ENCODE peak calls at places on chromosomes 11 and 22, in eight cellular contexts. One of them, this sample, is unnamed. For H3K4me1, the result is how much of the 10 kb centered on the place peaks cover.

GRCh38 chr11:68259122-68259959 is 12.4 kb downstream of the C11orf24 start:
- DNase-seq in fibroblast of lung: no peak
- DNase-seq in Panc1: no peak
- DNase-seq in IMR-90: no peak
- DNase-seq in HCT116: no peak
- DNase-seq in body of pancreas: no peak
- DNase-seq in mammary epithelial cell: no peak
- DNase-seq in pancreas: no peak
- DNase-seq in this sample: no peak

GRCh38 chr11:116692318-116693106 is 80.3 kb downstream of the BUD13 start:
- DNase-seq in mammary epithelial cell: no peak
- DNase-seq in Panc1: no peak
- DNase-seq in HCT116: no peak
- DNase-seq in fibroblast of lung: no peak
- DNase-seq in body of pancreas: peak
- DNase-seq in pancreas: peak
- DNase-seq in IMR-90: no peak
- DNase-seq in this sample: no peak

GRCh38 chr11:61176446-61176845 is 15.2 kb upstream of the VPS37C start:
- DNase-seq in mammary epithelial cell: no peak
- DNase-seq in Panc1: no peak
- DNase-seq in fibroblast of lung: no peak
- DNase-seq in IMR-90: no peak
- DNase-seq in body of pancreas: no peak
- DNase-seq in HCT116: no peak
- DNase-seq in pancreas: no peak
- DNase-seq in this sample: no peak

GRCh38 chr22:31942091-31942490 is 2.2 kb upstream of the YWHAH start:
- DNase-seq in body of pancreas: no peak
- DNase-seq in IMR-90: no peak
- DNase-seq in pancreas: no peak
- DNase-seq in HCT116: no peak
- DNase-seq in fibroblast of lung: no peak
- DNase-seq in mammary epithelial cell: no peak
- DNase-seq in Panc1: no peak
- DNase-seq in this sample: no peak

GRCh38 chr11:27857014-27857413 is 156.8 kb upstream of the BDNF start:
- DNase-seq in HCT116: no peak
- DNase-seq in Panc1: no peak
- DNase-seq in pancreas: no peak
- DNase-seq in mammary epithelial cell: no peak
- DNase-seq in IMR-90: no peak
- DNase-seq in fibroblast of lung: no peak
- DNase-seq in body of pancreas: no peak
- DNase-seq in this sample: no peak

GRCh38 chr11:100841711-100842407 is 154.8 kb downstream of the ARHGAP42 start:
- DNase-seq in HCT116: no peak
- DNase-seq in IMR-90: no peak
- DNase-seq in fibroblast of lung: no peak
- DNase-seq in body of pancreas: no peak
- DNase-seq in pancreas: no peak
- DNase-seq in mammary epithelial cell: no peak
- DNase-seq in Panc1: no peak
- DNase-seq in this sample: no peak

GRCh38 chr22:30826670-30827355 is 132.1 kb downstream of the OSBP2 start:
- DNase-seq in body of pancreas: no peak
- DNase-seq in pancreas: no peak
- DNase-seq in Panc1: no peak
- DNase-seq in HCT116: no peak
- DNase-seq in IMR-90: no peak
- DNase-seq in mammary epithelial cell: no peak
- DNase-seq in fibroblast of lung: no peak
- DNase-seq in this sample: no peak

GRCh38 chr11:104442320-104442719 is 278.4 kb upstream of the PDGFD start:
- DNase-seq in Panc1: no peak
- DNase-seq in HCT116: no peak
- DNase-seq in pancreas: no peak
- DNase-seq in mammary epithelial cell: no peak
- DNase-seq in IMR-90: no peak
- DNase-seq in body of pancreas: no peak
- DNase-seq in fibroblast of lung: no peak
- DNase-seq in this sample: no peak

GRCh38 chr22:27151407-27151806 is 494.0 kb downstream of the MIAT start:
- DNase-seq in fibroblast of lung: no peak
- DNase-seq in body of pancreas: no peak
- DNase-seq in IMR-90: no peak
- DNase-seq in pancreas: no peak
- DNase-seq in HCT116: no peak
- DNase-seq in Panc1: no peak
- DNase-seq in mammary epithelial cell: no peak
- DNase-seq in this sample: no peak

GRCh38 chr11:292211-293121 is 3.5 kb downstream of the PGGHG start:
- DNase-seq in fibroblast of lung: no peak
- DNase-seq in pancreas: peak
- DNase-seq in IMR-90: no peak
- DNase-seq in mammary epithelial cell: no peak
- DNase-seq in Panc1: no peak
- DNase-seq in body of pancreas: peak
- DNase-seq in HCT116: no peak
- DNase-seq in this sample: no peak

GRCh38 chr11:636511-637332 is at the start of gene DRD4:
- DNase-seq in HCT116: no peak
- DNase-seq in mammary epithelial cell: no peak
- DNase-seq in pancreas: no peak
- DNase-seq in IMR-90: peak
- DNase-seq in fibroblast of lung: no peak
- DNase-seq in body of pancreas: no peak
- DNase-seq in Panc1: no peak
- DNase-seq in this sample: no peak

GRCh38 chr11:90332415-90332814 is 109.6 kb upstream of the CHORDC1 start:
- DNase-seq in body of pancreas: no peak
- DNase-seq in mammary epithelial cell: peak
- DNase-seq in IMR-90: no peak
- DNase-seq in pancreas: no peak
- DNase-seq in Panc1: no peak
- DNase-seq in HCT116: no peak
- DNase-seq in fibroblast of lung: no peak
- DNase-seq in this sample: no peak

GRCh38 chr22:28902490-28902889 is 19.1 kb downstream of the ZNRF3 start:
- DNase-seq in body of pancreas: no peak
- DNase-seq in pancreas: no peak
- DNase-seq in mammary epithelial cell: no peak
- DNase-seq in fibroblast of lung: no peak
- DNase-seq in Panc1: no peak
- DNase-seq in IMR-90: no peak
- DNase-seq in HCT116: no peak
- DNase-seq in this sample: no peak
- H3K4me1 ChIP-seq in body of pancreas: under half
- H3K4me1 ChIP-seq in pancreas: under half
- H3K4me1 ChIP-seq in mammary epithelial cell: half or more
- H3K4me1 ChIP-seq in fibroblast of lung: under half
- H3K4me1 ChIP-seq in Panc1: under half
- H3K4me1 ChIP-seq in IMR-90: under half
- H3K4me1 ChIP-seq in HCT116: under half
- H3K4me1 ChIP-seq in this sample: under half

DNA sequence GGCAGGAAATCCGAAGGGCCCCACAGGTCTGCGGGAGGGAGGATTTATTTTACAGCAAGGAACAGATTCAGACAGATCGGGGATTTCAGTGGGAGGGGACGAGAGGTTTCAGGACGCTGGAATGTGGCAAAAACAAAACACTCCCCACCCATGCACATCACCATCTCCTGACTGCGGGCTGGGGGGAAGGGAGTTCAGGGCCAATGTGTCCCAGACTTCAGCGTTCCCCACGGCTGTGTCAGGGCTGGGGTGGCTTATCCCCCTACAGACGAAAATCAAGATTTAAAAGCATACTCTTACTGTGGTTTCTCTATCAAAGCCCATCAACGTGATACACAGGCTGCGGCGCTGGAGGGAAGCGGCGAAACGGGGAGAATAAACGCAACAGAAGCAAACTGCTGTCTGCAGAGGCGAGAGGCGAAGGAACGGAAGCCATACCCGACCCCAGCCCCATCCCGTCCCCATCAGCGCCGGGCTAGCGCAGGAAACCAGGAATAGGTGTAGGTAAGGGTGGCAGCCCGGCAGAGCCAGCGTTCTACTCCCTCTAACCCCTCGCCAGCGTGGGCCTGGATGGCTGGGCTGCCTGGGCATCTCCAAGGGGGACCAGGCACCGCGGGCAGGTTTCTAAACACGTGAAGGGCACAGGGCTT is 2.7 kb downstream of the TENM4 start:
- DNase-seq in body of pancreas: no peak
- DNase-seq in fibroblast of lung: peak
- DNase-seq in mammary epithelial cell: peak
- DNase-seq in Panc1: no peak
- DNase-seq in HCT116: no peak
- DNase-seq in pancreas: no peak
- DNase-seq in IMR-90: peak
- DNase-seq in this sample: peak
- TF ChIP-seq CTCF in body of pancreas: no peak
- TF ChIP-seq CTCF in fibroblast of lung: no peak
- TF ChIP-seq CTCF in mammary epithelial cell: no peak
- TF ChIP-seq CTCF in Panc1: no peak
- TF ChIP-seq CTCF in HCT116: no peak
- TF ChIP-seq CTCF in pancreas: no peak
- TF ChIP-seq CTCF in IMR-90: no peak
- TF ChIP-seq CTCF in this sample: no peak

DNA sequence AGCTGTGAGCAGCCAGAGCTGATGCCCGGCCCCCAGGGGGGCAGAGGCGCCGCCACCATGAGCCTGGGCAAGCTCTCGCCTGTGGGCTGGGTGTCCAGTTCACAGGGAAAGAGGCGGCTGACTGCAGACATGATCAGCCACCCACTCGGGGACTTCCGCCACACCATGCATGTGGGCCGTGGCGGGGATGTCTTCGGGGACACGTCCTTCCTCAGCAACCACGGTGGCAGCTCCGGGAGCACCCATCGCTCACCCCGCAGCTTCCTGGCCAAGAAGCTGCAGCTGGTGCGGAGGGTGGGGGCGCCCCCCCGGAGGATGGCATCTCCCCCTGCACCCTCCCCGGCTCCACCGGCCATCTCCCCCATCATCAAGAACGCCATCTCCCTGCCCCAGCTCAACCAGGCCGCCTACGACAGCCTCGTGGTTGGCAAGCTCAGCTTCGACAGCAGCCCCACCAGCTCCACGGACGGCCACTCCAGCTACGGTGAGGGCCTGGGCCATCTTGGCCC is 6.1 kb downstream of the CDC42EP1 start:
- DNase-seq in fibroblast of lung: no peak
- DNase-seq in HCT116: no peak
- DNase-seq in Panc1: no peak
- DNase-seq in IMR-90: no peak
- DNase-seq in mammary epithelial cell: no peak
- DNase-seq in pancreas: no peak
- DNase-seq in body of pancreas: no peak
- DNase-seq in this sample: no peak
- H3K4me1 ChIP-seq in fibroblast of lung: under half
- H3K4me1 ChIP-seq in HCT116: half or more
- H3K4me1 ChIP-seq in Panc1: under half
- H3K4me1 ChIP-seq in IMR-90: under half
- H3K4me1 ChIP-seq in mammary epithelial cell: under half
- H3K4me1 ChIP-seq in pancreas: half or more
- H3K4me1 ChIP-seq in body of pancreas: half or more
- H3K4me1 ChIP-seq in this sample: under half

GRCh38 chr11:126181939-126182730 is 29.3 kb downstream of the RPUSD4 start:
- DNase-seq in IMR-90: no peak
- DNase-seq in Panc1: no peak
- DNase-seq in HCT116: no peak
- DNase-seq in fibroblast of lung: no peak
- DNase-seq in mammary epithelial cell: no peak
- DNase-seq in pancreas: no peak
- DNase-seq in body of pancreas: no peak
- DNase-seq in this sample: no peak
- TF ChIP-seq CTCF in IMR-90: no peak
- TF ChIP-seq CTCF in Panc1: no peak
- TF ChIP-seq CTCF in HCT116: no peak
- TF ChIP-seq CTCF in fibroblast of lung: no peak
- TF ChIP-seq CTCF in mammary epithelial cell: no peak
- TF ChIP-seq CTCF in pancreas: no peak
- TF ChIP-seq CTCF in body of pancreas: no peak
- TF ChIP-seq CTCF in this sample: no peak

DNA sequence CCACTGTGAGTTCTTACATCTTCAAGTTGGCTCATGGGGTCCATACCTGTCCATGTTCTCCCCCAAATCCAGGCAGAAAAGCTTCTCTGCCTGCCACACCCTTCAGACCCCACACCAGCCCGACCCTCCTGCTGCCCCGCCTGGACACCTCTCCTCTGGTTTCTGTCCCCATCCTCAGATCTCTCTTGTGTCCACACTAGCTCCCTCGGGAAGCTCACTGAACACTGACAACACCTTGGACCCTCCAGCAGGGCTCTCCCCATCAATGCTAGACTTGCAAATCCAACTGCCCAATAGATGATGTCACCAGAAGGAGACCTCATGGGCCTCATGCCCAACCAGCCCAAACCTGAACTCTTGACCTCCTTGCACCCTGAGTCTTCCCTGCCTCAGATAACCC is 2.9 kb downstream of the SCARF2 start:
- DNase-seq in fibroblast of lung: no peak
- DNase-seq in Panc1: no peak
- DNase-seq in mammary epithelial cell: no peak
- DNase-seq in pancreas: no peak
- DNase-seq in HCT116: no peak
- DNase-seq in body of pancreas: no peak
- DNase-seq in IMR-90: no peak
- DNase-seq in this sample: no peak
- H3K4me1 ChIP-seq in fibroblast of lung: under half
- H3K4me1 ChIP-seq in Panc1: under half
- H3K4me1 ChIP-seq in mammary epithelial cell: under half
- H3K4me1 ChIP-seq in pancreas: under half
- H3K4me1 ChIP-seq in HCT116: under half
- H3K4me1 ChIP-seq in body of pancreas: under half
- H3K4me1 ChIP-seq in IMR-90: under half
- H3K4me1 ChIP-seq in this sample: under half

GRCh38 chr11:74487875-74488274 is 5.6 kb downstream of the LIPT2 start:
- DNase-seq in fibroblast of lung: no peak
- DNase-seq in mammary epithelial cell: no peak
- DNase-seq in Panc1: no peak
- DNase-seq in HCT116: peak
- DNase-seq in IMR-90: no peak
- DNase-seq in pancreas: no peak
- DNase-seq in body of pancreas: no peak
- DNase-seq in this sample: no peak
- TF ChIP-seq CTCF in fibroblast of lung: no peak
- TF ChIP-seq CTCF in mammary epithelial cell: peak
- TF ChIP-seq CTCF in Panc1: peak
- TF ChIP-seq CTCF in HCT116: peak
- TF ChIP-seq CTCF in IMR-90: peak
- TF ChIP-seq CTCF in pancreas: no peak
- TF ChIP-seq CTCF in body of pancreas: no peak
- TF ChIP-seq CTCF in this sample: no peak

GRCh38 chr11:118921121-118921928 is 4.4 kb downstream of the BCL9L start:
- DNase-seq in mammary epithelial cell: peak
- DNase-seq in HCT116: no peak
- DNase-seq in fibroblast of lung: peak
- DNase-seq in Panc1: no peak
- DNase-seq in IMR-90: peak
- DNase-seq in pancreas: peak
- DNase-seq in body of pancreas: peak
- DNase-seq in this sample: no peak
- H3K4me1 ChIP-seq in mammary epithelial cell: half or more
- H3K4me1 ChIP-seq in HCT116: half or more
- H3K4me1 ChIP-seq in fibroblast of lung: under half
- H3K4me1 ChIP-seq in Panc1: half or more
- H3K4me1 ChIP-seq in IMR-90: under half
- H3K4me1 ChIP-seq in pancreas: half or more
- H3K4me1 ChIP-seq in body of pancreas: half or more
- H3K4me1 ChIP-seq in this sample: half or more